ENCODE peak calls at places on chromosomes 5 and 9, in six cellular contexts. T, S, X, V, A and Q are unnamed samples. For H3K4me1 and H3K9me3, the result is how much of the 10 kb centered on the place peaks cover.

GRCh38 chr5:14295610-14296009 is 152.5 kb downstream of the TRIO start:
- DNase-seq in T (no peak), S (no peak), X (no peak), V (no peak), A (no peak), Q (no peak)

GRCh38 chr5:121144764-121145163 is 680.7 kb downstream of the PRR16 start:
- DNase-seq in T (peak), S (no peak), X (no peak), V (no peak), A (no peak), Q (no peak)

GRCh38 chr9:86637515-86637914 is 283.3 kb upstream of the TUT7 start:
- DNase-seq in T (peak), S (no peak), X (no peak), V (no peak), A (no peak), Q (no peak)

GRCh38 chr5:173327948-173328895 is at the start of gene STC2:
- DNase-seq in T (peak), S (peak), X (peak), V (peak), A (peak), Q (no peak)

GRCh38 chr5:132055808-132056609 is 4.4 kb upstream of the IL3 start:
- DNase-seq in T (no peak), S (no peak), X (peak), V (no peak), A (peak), Q (peak)

GRCh38 chr5:113686599-113686998 is 173.1 kb downstream of the YTHDC2 start:
- DNase-seq in T (no peak), S (no peak), X (no peak), V (no peak), A (no peak), Q (no peak)

GRCh38 chr5:112401924-112402323 is 17.2 kb downstream of the EPB41L4A start:
- DNase-seq in T (no peak), S (no peak), X (no peak), V (no peak), A (no peak), Q (no peak)

GRCh38 chr9:91221332-91221731 is 140.4 kb downstream of the AUH start:
- DNase-seq in T (peak), S (no peak), X (no peak), V (no peak), A (no peak), Q (no peak)

GRCh38 chr5:175521313-175521833 is 43.0 kb downstream of the SFXN1 start:
- DNase-seq in T (no peak), S (no peak), X (no peak), V (no peak), A (no peak), Q (no peak)

GRCh38 chr9:32526707-32527048 is 682 bp upstream of the RIGI start:
- DNase-seq in T (no peak), S (no peak), X (no peak), V (no peak), A (no peak), Q (no peak)

GRCh38 chr5:17219006-17219422 is 1.6 kb downstream of the BASP1 start:
- DNase-seq in T (no peak), S (no peak), X (no peak), V (no peak), A (no peak), Q (no peak)

GRCh38 chr9:114733814-114734213 is 51.8 kb upstream of the TEX48 start:
- DNase-seq in T (peak), S (no peak), X (no peak), V (no peak), A (no peak), Q (no peak)

GRCh38 chr9:86614871-86615849 is 260.9 kb upstream of the TUT7 start:
- DNase-seq in T (peak), S (no peak), X (no peak), V (no peak), A (no peak), Q (no peak)

GRCh38 chr5:127864511-127864910 is 161.3 kb downstream of the CCDC192 start:
- DNase-seq in T (no peak), S (no peak), X (no peak), V (no peak), A (no peak), Q (no peak)

GRCh38 chr9:33159058-33159759 is 7.9 kb downstream of the B4GALT1 start:
- DNase-seq in T (peak), S (peak), X (peak), V (no peak), A (peak), Q (peak)

GRCh38 chr9:19186240-19186639 is 44.3 kb upstream of the DENND4C start:
- DNase-seq in T (no peak), S (no peak), X (no peak), V (no peak), A (no peak), Q (no peak)

GRCh38 chr5:130096488-130096887 is 192.2 kb downstream of the CHSY3 start:
- DNase-seq in T (no peak), S (no peak), X (no peak), V (no peak), A (no peak), Q (no peak)

GRCh38 chr9:132244582-132245455 is 83.0 kb downstream of the NTNG2 start:
- DNase-seq in T (no peak), S (no peak), X (peak), V (no peak), A (peak), Q (no peak)

GRCh38 chr9:124694394-124695279 is 76.5 kb downstream of the NR6A1 start:
- DNase-seq in T (no peak), S (no peak), X (no peak), V (no peak), A (no peak), Q (no peak)

GRCh38 chr5:8394965-8395364 is 526.0 kb downstream of the MTRR start:
- DNase-seq in T (no peak), S (no peak), X (no peak), V (no peak), A (no peak), Q (no peak)

GRCh38 chr9:104633976-104634520 is 16.0 kb upstream of the OR13C9 start:
- DNase-seq in T (no peak), S (no peak), X (no peak), V (no peak), A (no peak), Q (no peak)

GRCh38 chr5:150904479-150905311 is at the start of gene ZNF300:
- DNase-seq in T (peak), S (peak), X (peak), V (peak), A (peak), Q (peak)

GRCh38 chr5:126723643-126724042 is 53.3 kb upstream of the LMNB1 start:
- DNase-seq in T (no peak), S (no peak), X (no peak), V (no peak), A (no peak), Q (no peak)

GRCh38 chr5:78597858-78598415 is 50.6 kb downstream of the LHFPL2 start:
- DNase-seq in T (peak), S (no peak), X (no peak), V (no peak), A (no peak), Q (no peak)

GRCh38 chr5:175889910-175890684 is 18.7 kb downstream of the CPLX2 start:
- DNase-seq in T (peak), S (no peak), X (no peak), V (no peak), A (no peak), Q (no peak)

GRCh38 chr5:133950821-133951612 is 17.4 kb downstream of the C5orf15 start:
- DNase-seq in T (no peak), S (no peak), X (no peak), V (no peak), A (no peak), Q (no peak)

GRCh38 chr9:5292141-5292540 is 12.4 kb downstream of the RLN2 start:
- DNase-seq in T (no peak), S (no peak), X (no peak), V (no peak), A (no peak), Q (no peak)

GRCh38 chr5:149062371-149063016 is 368 bp downstream of the SH3TC2 start:
- DNase-seq in T (peak), S (peak), X (no peak), V (no peak), A (peak), Q (no peak)

GRCh38 chr5:10563940-10564837 is at the start of gene ANKRD33B:
- DNase-seq in T (peak), S (peak), X (peak), V (no peak), A (peak), Q (peak)

GRCh38 chr9:93302586-93303257 is 118.8 kb downstream of the WNK2 start:
- DNase-seq in T (peak), S (peak), X (peak), V (no peak), A (peak), Q (peak)

GRCh38 chr9:88090151-88090581 is 48.1 kb downstream of the SPATA31C2 start:
- DNase-seq in T (peak), S (no peak), X (peak), V (no peak), A (no peak), Q (no peak)

GRCh38 chr5:139601429-139601828 is 40.3 kb downstream of the UBE2D2 start:
- DNase-seq in T (no peak), S (no peak), X (no peak), V (no peak), A (no peak), Q (no peak)

GRCh38 chr5:98927988-98928801 is 612 bp downstream of the CHD1 start:
- DNase-seq in T (peak), S (peak), X (peak), V (no peak), A (peak), Q (peak)

GRCh38 chr5:32428426-32428825 is 16.1 kb downstream of the ZFR start:
- DNase-seq in T (no peak), S (no peak), X (no peak), V (no peak), A (no peak), Q (no peak)

GRCh38 chr9:10112798-10113197 is 500.0 kb downstream of the PTPRD start:
- DNase-seq in T (no peak), S (no peak), X (no peak), V (no peak), A (no peak), Q (no peak)

GRCh38 chr9:113219972-113220371 is 1.1 kb downstream of the FKBP15 start:
- DNase-seq in T (peak), S (no peak), X (no peak), V (peak), A (no peak), Q (no peak)

GRCh38 chr5:146345240-146345577 is 6.6 kb downstream of the POU4F3 start:
- DNase-seq in T (no peak), S (no peak), X (no peak), V (no peak), A (no peak), Q (no peak)

GRCh38 chr5:75049581-75050274 is 2.6 kb downstream of the GCNT4 start:
- DNase-seq in T (peak), S (peak), X (no peak), V (no peak), A (peak), Q (peak)

GRCh38 chr9:114225534-114226288 is 70.4 kb downstream of the COL27A1 start:
- DNase-seq in T (peak), S (no peak), X (no peak), V (no peak), A (no peak), Q (no peak)

GRCh38 chr9:25716220-25716872 is 38.1 kb upstream of the TUSC1 start:
- DNase-seq in T (peak), S (peak), X (no peak), V (no peak), A (no peak), Q (no peak)
- H3K4me1 ChIP-seq in T (under half), S (under half), X (under half), V (under half), A (under half), Q (under half)

GRCh38 chr5:96675882-96676281 is 13.7 kb downstream of the CAST start:
- DNase-seq in T (no peak), S (no peak), X (no peak), V (no peak), A (no peak), Q (no peak)

GRCh38 chr5:96683392-96683791 is 21.2 kb downstream of the CAST start:
- DNase-seq in T (no peak), S (no peak), X (no peak), V (no peak), A (no peak), Q (no peak)

GRCh38 chr5:96677496-96677895 is 15.3 kb downstream of the CAST start:
- DNase-seq in T (no peak), S (no peak), X (no peak), V (no peak), A (no peak), Q (no peak)

GRCh38 chr5:96680759-96681158 is 18.6 kb downstream of the CAST start:
- DNase-seq in T (no peak), S (no peak), X (peak), V (no peak), A (no peak), Q (no peak)

DNA sequence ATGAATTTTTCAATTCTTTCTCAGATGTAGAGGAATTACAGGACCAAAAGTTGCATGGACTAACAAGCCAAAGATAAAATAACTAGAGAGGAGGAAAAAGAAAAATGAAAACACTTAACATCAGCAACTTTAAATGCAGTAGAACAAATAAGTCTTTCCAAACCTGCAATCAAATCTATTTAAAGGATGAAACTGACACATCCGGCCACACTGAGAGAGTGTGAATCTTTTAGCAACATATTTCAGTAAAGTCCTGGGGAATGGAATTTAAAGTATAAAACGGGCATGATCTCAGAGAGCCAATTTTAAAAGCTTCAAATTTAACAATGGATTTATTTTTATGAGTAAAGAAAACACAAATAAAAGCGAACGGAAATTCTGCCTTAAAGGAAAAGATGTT is 17.1 kb downstream of the CAST start:
- DNase-seq in T (no peak), S (no peak), X (no peak), V (no peak), A (no peak), Q (no peak)
- H3K27ac ChIP-seq in T (no peak), S (no peak), X (peak), V (no peak), A (peak), Q (no peak)

GRCh38 chr9:103301051-103301450 is 305.9 kb downstream of the CYLC2 start:
- DNase-seq in T (no peak), S (no peak), X (no peak), V (no peak), A (no peak), Q (no peak)
- H3K9me3 ChIP-seq in T (under half), S (under half), X (under half), V (under half), A (under half), Q (under half)

DNA sequence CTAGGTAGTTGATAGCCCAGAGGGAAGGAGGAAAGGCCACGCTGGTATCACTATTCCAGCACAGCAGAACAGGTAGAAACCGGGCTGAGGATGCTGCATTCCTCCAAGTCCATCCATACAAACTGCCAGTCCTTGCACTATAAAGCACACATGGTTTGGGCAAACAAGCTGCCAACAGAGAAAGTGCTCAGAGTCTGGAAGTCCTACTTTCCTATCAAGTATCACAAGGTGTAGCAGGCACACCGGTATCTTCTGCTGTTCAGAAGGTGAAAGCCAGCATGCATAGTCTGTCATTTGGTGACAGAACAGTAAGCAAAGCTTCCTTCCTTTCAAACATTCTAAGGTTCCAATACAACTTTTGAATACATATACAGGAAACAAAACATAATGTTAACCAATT is 14.9 kb downstream of the DIAPH1 start:
- DNase-seq in T (no peak), S (no peak), X (no peak), V (no peak), A (no peak), Q (no peak)
- H3K4me1 ChIP-seq in T (under half), S (under half), X (half or more), V (under half), A (under half), Q (half or more)

GRCh38 chr5:81209386-81209785 is 23.7 kb upstream of the CKMT2 start:
- DNase-seq in T (no peak), S (no peak), X (no peak), V (no peak), A (no peak), Q (no peak)
- H3K27ac ChIP-seq in T (no peak), S (no peak), X (no peak), V (no peak), A (no peak), Q (no peak)

DNA sequence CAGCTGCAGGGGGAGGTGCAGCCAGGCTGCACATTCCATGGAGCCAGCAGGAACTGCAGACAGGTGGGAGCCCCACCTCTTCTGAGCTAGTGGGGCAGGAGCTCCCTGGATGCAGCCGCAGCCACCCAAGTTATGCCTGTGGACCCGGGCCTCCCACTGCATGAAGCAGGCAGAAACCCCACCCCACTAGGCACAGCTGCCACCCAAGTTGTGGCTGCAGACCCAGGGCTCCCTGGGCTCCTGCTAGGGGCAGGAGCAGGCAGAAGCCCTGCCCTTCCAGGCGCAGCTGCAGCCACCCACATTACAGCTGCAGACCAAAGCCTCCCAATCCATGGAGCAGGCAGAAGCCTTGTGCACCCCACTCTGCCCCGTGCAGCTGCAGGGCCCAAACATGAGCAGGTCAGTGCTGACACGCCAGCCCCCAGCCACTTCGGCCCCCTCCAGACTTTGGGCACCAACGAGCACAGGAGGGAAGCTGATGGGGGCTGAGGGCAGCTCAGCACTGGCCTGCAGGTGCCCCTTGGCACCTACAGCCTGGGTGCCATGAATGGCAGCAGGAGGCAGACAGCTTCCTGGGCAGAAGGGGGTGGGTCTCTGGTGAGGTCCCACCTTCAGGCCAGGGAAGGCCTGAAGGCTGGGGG is 106.9 kb downstream of the C9orf50 start:
- DNase-seq in T (no peak), S (no peak), X (no peak), V (no peak), A (no peak), Q (no peak)
- H3K9me3 ChIP-seq in T (half or more), S (under half), X (under half), V (under half), A (under half), Q (under half)

GRCh38 chr5:124706041-124706440 is 40.4 kb downstream of the ZNF608 start:
- DNase-seq in T (no peak), S (no peak), X (no peak), V (no peak), A (no peak), Q (no peak)
- H3K4me1 ChIP-seq in T (under half), S (under half), X (under half), V (half or more), A (under half), Q (under half)

DNA sequence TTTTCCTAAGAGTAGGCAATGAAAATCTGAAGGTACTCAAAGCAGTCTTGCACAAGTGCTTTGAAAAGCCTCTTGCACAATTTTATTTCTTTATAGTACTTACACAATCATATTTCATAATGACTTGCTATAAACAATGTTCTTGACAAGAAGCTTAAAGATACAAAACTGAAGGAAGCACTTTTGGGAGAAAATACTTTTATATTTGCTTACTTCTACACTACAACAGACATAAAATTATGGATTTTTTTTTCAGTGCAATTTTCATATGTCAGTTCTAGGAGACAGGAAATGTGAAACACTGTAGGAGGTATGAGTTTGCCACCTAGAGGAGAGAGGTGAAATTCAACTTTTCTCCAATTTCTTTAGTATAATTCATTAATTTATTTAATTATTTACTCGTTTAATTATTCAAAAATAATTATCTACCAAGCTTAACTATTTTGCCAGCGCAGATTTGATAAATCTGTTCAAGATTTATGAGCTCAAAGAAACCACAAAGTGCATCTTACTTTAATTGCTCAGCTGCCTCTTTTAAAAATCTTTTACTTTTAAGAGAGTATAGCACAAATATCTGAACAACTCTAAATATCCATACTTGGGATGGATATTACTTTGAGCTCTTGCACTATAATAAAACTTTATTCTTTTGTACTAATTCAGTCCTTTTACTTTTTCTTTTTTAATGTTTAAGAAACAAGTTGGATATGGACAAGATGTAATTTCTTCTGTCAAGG is 29.0 kb upstream of the CDKN2B start:
- DNase-seq in T (peak), S (no peak), X (no peak), V (no peak), A (no peak), Q (peak)
- H3K27ac ChIP-seq in T (no peak), S (peak), X (no peak), V (no peak), A (no peak), Q (no peak)

GRCh38 chr9:65437724-65438123 is 152.7 kb upstream of the FOXD4L5 start:
- DNase-seq in T (no peak), S (no peak), X (peak), V (no peak), A (no peak), Q (no peak)

GRCh38 chr9:65432722-65433323 is 147.8 kb upstream of the FOXD4L5 start:
- DNase-seq in T (no peak), S (no peak), X (no peak), V (no peak), A (no peak), Q (no peak)

GRCh38 chr9:65430221-65430620 is 145.2 kb upstream of the FOXD4L5 start:
- DNase-seq in T (no peak), S (no peak), X (no peak), V (no peak), A (no peak), Q (no peak)

GRCh38 chr9:65432051-65432450 is 147.0 kb upstream of the FOXD4L5 start:
- DNase-seq in T (no peak), S (no peak), X (no peak), V (no peak), A (no peak), Q (no peak)

GRCh38 chr9:65435464-65435863 is 150.5 kb upstream of the FOXD4L5 start:
- DNase-seq in T (no peak), S (no peak), X (no peak), V (no peak), A (no peak), Q (no peak)
- H3K9me3 ChIP-seq in T (under half), S (under half), X (under half), V (under half), A (under half), Q (under half)

GRCh38 chr5:116810937-116811336 is 236.3 kb upstream of the SEMA6A start:
- DNase-seq in T (no peak), S (no peak), X (no peak), V (no peak), A (no peak), Q (no peak)
- H3K4me1 ChIP-seq in T (under half), S (under half), X (under half), V (under half), A (under half), Q (under half)